ENCODE peak calls at places on chromosome 11, in eight cellular contexts. M is neural progenitor cell, A is GM23338, K is HCT116, Y is PC-3, P is SK-N-SH, Z is MM.1S, G is hepatocyte. H is an unnamed sample. For H4K20me1, the result is how much of the 10 kb centered on the place peaks cover.

GRCh38 chr11:113137735-113138529 is 176.5 kb upstream of the TTC12 start:
- DNase-seq in P (peak), Z (no peak), A (no peak), G (no peak), M (no peak), Y (no peak), K (no peak), H (no peak)

GRCh38 chr11:1938343-1939005 is 8.7 kb upstream of the MRPL23 start:
- DNase-seq in G (no peak), K (no peak), Z (no peak), P (peak), A (no peak), Y (no peak), M (no peak), H (no peak)

GRCh38 chr11:63869686-63870085 is 30.8 kb downstream of the MARK2 start:
- DNase-seq in Z (no peak), A (no peak), M (no peak), K (no peak), P (no peak), Y (no peak), G (no peak), H (no peak)

GRCh38 chr11:78427615-78428272 is 10.1 kb upstream of the GAB2 start:
- DNase-seq in Z (peak), K (no peak), P (no peak), Y (no peak), A (no peak), M (no peak), G (no peak), H (no peak)

GRCh38 chr11:119684361-119685072 is 44.5 kb downstream of the NECTIN1 start:
- DNase-seq in A (no peak), K (no peak), Y (peak), P (peak), M (no peak), Z (peak), G (peak), H (no peak)

GRCh38 chr11:36089920-36090319 is 146.1 kb downstream of the LDLRAD3 start:
- DNase-seq in K (no peak), Z (no peak), G (no peak), P (no peak), Y (no peak), A (no peak), M (no peak), H (no peak)

GRCh38 chr11:2142762-2143202 is 3.6 kb upstream of the IGF2 start:
- DNase-seq in P (no peak), M (no peak), Y (peak), A (no peak), Z (no peak), G (no peak), K (no peak), H (no peak)

GRCh38 chr11:78347956-78348355 is 69.7 kb downstream of the GAB2 start:
- DNase-seq in A (no peak), G (no peak), Z (no peak), P (no peak), K (no peak), M (no peak), Y (no peak), H (no peak)

GRCh38 chr11:116084511-116084910 is 580.3 kb upstream of the CADM1 start:
- DNase-seq in K (no peak), M (no peak), Z (no peak), A (no peak), G (no peak), Y (no peak), P (no peak), H (no peak)

GRCh38 chr11:130719516-130719915 is 196.8 kb downstream of the SNX19 start:
- DNase-seq in Z (no peak), A (no peak), Y (no peak), K (no peak), P (no peak), G (no peak), M (no peak), H (no peak)

GRCh38 chr11:35980646-35981402 is 37.0 kb downstream of the LDLRAD3 start:
- DNase-seq in A (no peak), K (no peak), G (no peak), Y (no peak), P (no peak), M (no peak), Z (no peak), H (no peak)

GRCh38 chr11:77865805-77866204 is 44.9 kb downstream of the AAMDC start:
- DNase-seq in Z (no peak), G (no peak), Y (no peak), M (no peak), A (no peak), P (peak), K (no peak), H (no peak)

GRCh38 chr11:79167510-79168188 is 273.2 kb downstream of the TENM4 start:
- DNase-seq in Z (no peak), K (no peak), G (no peak), M (no peak), Y (no peak), A (no peak), P (no peak), H (no peak)

GRCh38 chr11:76159303-76159937 is 46.9 kb downstream of the WNT11 start:
- DNase-seq in Y (no peak), P (no peak), M (no peak), G (no peak), Z (no peak), K (no peak), A (no peak), H (no peak)

GRCh38 chr11:96054870-96055705 is 131.2 kb upstream of the MTMR2 start:
- DNase-seq in G (no peak), A (peak), Z (peak), K (peak), Y (peak), M (peak), P (peak), H (peak)

GRCh38 chr11:44159848-44160721 is 64.6 kb downstream of the EXT2 start:
- DNase-seq in Z (no peak), M (no peak), P (no peak), K (no peak), G (no peak), Y (no peak), A (no peak), H (no peak)

GRCh38 chr11:223026-223789 is 12.9 kb downstream of the SIRT3 start:
- DNase-seq in Y (no peak), M (no peak), G (no peak), A (no peak), Z (no peak), P (no peak), K (no peak), H (no peak)

GRCh38 chr11:113270080-113270479 is 44.3 kb upstream of the TTC12 start:
- DNase-seq in Z (no peak), G (no peak), Y (no peak), P (no peak), K (no peak), M (no peak), A (no peak), H (no peak)

GRCh38 chr11:34633990-34634725 is 13.3 kb downstream of the EHF start:
- DNase-seq in G (no peak), Y (peak), K (no peak), A (no peak), Z (peak), M (no peak), P (no peak), H (peak)

GRCh38 chr11:6431861-6432260 is 8.9 kb downstream of the HPX start:
- DNase-seq in A (no peak), M (no peak), Z (no peak), K (peak), G (no peak), P (no peak), Y (peak), H (no peak)

GRCh38 chr11:6755303-6755952 is 16.3 kb downstream of the OR2AG2 start:
- DNase-seq in Z (peak), A (peak), P (peak), Y (peak), G (peak), K (peak), M (peak), H (peak)

GRCh38 chr11:128157423-128158298 is 429.7 kb downstream of the ETS1 start:
- DNase-seq in Z (peak), A (peak), M (peak), P (peak), G (peak), K (peak), Y (peak), H (peak)

GRCh38 chr11:68430801-68431200 is 29.8 kb upstream of the PPP6R3 start:
- DNase-seq in M (no peak), Y (peak), K (no peak), G (no peak), Z (no peak), P (no peak), A (no peak), H (no peak)

GRCh38 chr11:68431984-68432600 is 28.5 kb upstream of the PPP6R3 start:
- DNase-seq in Y (no peak), Z (no peak), A (no peak), M (no peak), P (no peak), K (no peak), G (no peak), H (no peak)

GRCh38 chr11:68430384-68430783 is 30.2 kb upstream of the PPP6R3 start:
- DNase-seq in G (no peak), K (no peak), A (no peak), P (no peak), M (no peak), Z (no peak), Y (no peak), H (no peak)

GRCh38 chr11:68432874-68433273 is 27.7 kb upstream of the PPP6R3 start:
- DNase-seq in A (no peak), K (no peak), G (no peak), P (no peak), Y (no peak), Z (no peak), M (no peak), H (no peak)

DNA sequence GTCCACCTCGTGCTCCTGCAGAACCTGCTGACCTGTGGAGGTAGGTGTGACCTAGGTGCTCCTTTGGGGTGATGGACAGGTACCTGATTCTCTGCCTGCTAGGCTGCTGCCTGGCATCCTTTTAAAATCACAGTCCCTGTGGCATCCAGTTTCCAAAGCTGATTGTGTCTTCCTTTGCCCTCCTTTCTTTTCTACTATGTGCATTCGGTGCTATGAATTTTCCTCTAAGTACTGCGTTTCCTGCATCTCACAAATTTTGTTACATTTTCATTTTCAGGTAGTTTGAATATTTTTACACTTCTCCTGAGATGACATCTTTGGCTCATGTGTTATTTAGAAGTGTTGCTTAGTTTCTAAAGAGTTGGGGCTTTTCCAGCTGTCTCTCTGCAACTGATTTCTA is 30.9 kb upstream of the PPP6R3 start:
- DNase-seq in M (no peak), P (no peak), G (no peak), Y (no peak), Z (no peak), K (no peak), A (no peak), H (no peak)
- H4K20me1 ChIP-seq in M (under half), P (under half), G (under half), Y (under half), Z (under half), K (under half), A (under half), H (under half)

GRCh38 chr11:46216040-46216764 is 61.3 kb upstream of the CREB3L1 start:
- DNase-seq in G (no peak), A (no peak), P (no peak), M (no peak), K (no peak), Z (peak), Y (no peak), H (no peak)
- TF ChIP-seq EZH2phosphoT487 in G (no peak), A (no peak), P (no peak), M (no peak), K (no peak), Z (no peak), Y (no peak), H (no peak)

DNA sequence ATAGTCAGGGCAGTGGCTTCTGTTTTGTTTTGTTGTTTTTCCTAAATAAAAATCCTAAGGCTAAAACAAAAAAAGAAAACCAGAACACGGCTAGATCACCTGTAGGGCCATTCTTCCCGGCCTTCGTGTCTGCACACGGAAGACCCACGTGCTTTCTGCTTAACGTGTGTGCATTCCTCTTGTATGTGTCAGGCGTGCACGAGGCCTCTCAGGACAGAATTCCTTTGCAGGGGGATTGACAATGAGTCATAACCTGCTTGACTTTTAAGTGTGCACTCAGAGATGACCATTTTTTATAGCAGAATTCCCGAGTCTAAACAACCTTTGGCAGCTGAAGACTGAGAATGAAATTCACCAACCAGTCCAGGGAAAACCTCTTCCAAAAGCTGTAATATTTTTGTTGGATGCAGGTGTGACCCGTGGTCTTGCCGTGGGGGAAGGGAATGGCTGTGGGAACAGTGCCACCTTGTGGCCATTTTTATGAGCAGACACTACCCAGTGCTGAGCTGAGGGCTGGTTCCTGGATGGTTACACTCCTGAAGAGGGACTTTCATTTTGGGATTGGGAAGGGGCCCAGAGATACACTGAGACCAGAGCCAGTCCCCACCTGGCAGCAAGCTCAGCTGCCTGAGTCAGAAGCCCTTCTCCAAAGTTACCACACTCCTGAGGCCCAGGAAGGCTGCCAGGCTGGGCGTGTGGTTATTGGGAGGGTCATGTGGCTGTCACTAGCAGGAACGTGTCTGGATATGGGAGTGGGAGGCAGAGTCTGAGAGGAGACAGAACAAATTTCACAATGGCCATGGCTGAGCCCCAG is 35.7 kb upstream of the DKK3 start:
- DNase-seq in K (peak), Z (peak), M (peak), Y (peak), G (peak), A (peak), P (peak), H (peak)
- TF ChIP-seq CTCF in K (peak), Z (peak), M (peak), Y (peak), G (peak), A (peak), P (peak), H (peak)

GRCh38 chr11:57315491-57315890 is 9.3 kb downstream of the TNKS1BP1 start:
- DNase-seq in A (peak), Y (no peak), P (no peak), G (no peak), K (no peak), Z (no peak), M (no peak), H (no peak)

GRCh38 chr11:57312511-57313021 is 12.2 kb downstream of the TNKS1BP1 start:
- DNase-seq in M (no peak), K (no peak), Z (no peak), Y (peak), A (no peak), P (no peak), G (no peak), H (no peak)

GRCh38 chr11:57314221-57314973 is 10.4 kb downstream of the TNKS1BP1 start:
- DNase-seq in Y (no peak), G (no peak), M (no peak), K (no peak), P (no peak), Z (no peak), A (no peak), H (no peak)

GRCh38 chr11:57313071-57313787 is 11.5 kb downstream of the TNKS1BP1 start:
- DNase-seq in A (no peak), M (no peak), Z (no peak), Y (no peak), K (no peak), P (no peak), G (peak), H (no peak)

DNA sequence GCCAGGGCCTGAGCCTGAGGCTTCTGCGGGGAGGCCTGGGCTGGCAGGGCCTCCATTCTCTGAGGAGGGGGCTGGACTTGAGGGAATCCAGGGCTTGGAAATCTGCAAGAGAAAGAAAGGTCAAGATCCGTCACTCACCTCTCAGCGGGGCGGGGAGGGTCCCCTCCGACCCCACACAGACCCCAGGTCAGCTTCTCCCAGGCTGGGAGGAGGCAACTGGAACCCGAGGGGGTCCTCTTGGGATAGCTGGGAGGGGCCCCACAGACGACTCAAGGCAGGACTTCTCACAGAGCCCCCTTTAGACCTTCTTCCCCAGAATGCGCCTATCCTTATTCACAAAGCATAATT is 11.0 kb downstream of the TNKS1BP1 start:
- DNase-seq in Z (no peak), Y (no peak), K (no peak), P (no peak), G (no peak), A (no peak), M (no peak), H (no peak)
- H4K20me1 ChIP-seq in Z (under half), Y (under half), K (under half), P (under half), G (under half), A (under half), M (half or more), H (under half)

H was measured in OCI-LY7.